ENCODE peak calls at places on chromosomes 11 and 22, in eight cellular contexts. Y is SK-N-SH, M is heart left ventricle, R is cardiac muscle cell, A is Caco-2, J is thoracic aorta, E is tibial artery, I is left ventricle myocardium inferior. U is an unnamed sample.
A peak's percentile ranks its signal among the peaks of the same experiment; 100 is the strongest.

GRCh38 chr11:85114786-85115185 is 512.4 kb downstream of the DLG2 start:
- DNase-seq in E (no peak), I (no peak), J (no peak), Y (no peak), M (no peak), R (no peak), A (no peak), U (no peak)

GRCh38 chr11:33294224-33294623 is 37.0 kb downstream of the HIPK3 start:
- DNase-seq in J (no peak), I (no peak), Y (no peak), R (no peak), M (no peak), A (no peak), E (no peak), U (no peak)

GRCh38 chr11:95512682-95513081 is 276.9 kb downstream of the FAM76B start:
- DNase-seq in M (no peak), J (no peak), A (peak; percentile 70), Y (no peak), E (peak; percentile 80), R (peak; percentile 91), I (peak; percentile 22), U (no peak)

GRCh38 chr11:131875611-131876010 is 505.2 kb downstream of the NTM start:
- DNase-seq in A (no peak), M (no peak), I (no peak), J (no peak), E (no peak), R (peak; percentile 42), Y (no peak), U (no peak)

GRCh38 chr11:83687787-83688186 is 401.6 kb upstream of the CCDC90B start:
- DNase-seq in I (no peak), J (no peak), R (no peak), Y (no peak), M (no peak), A (no peak), E (no peak), U (no peak)

GRCh38 chr11:79174045-79175008 is 266.5 kb downstream of the TENM4 start:
- DNase-seq in R (no peak), E (no peak), I (no peak), M (no peak), Y (no peak), J (no peak), A (no peak), U (no peak)

GRCh38 chr22:33869946-33870345 is 50.3 kb downstream of the LARGE1 start:
- DNase-seq in J (no peak), E (no peak), I (no peak), R (no peak), A (no peak), Y (no peak), M (no peak), U (no peak)

GRCh38 chr11:113350646-113351045 is 36.3 kb downstream of the TTC12 start:
- DNase-seq in I (no peak), J (no peak), A (no peak), R (no peak), E (no peak), Y (no peak), M (no peak), U (no peak)

GRCh38 chr11:59574932-59575904 is 40.4 kb downstream of the OSBP start:
- DNase-seq in I (no peak), J (no peak), Y (no peak), M (no peak), A (no peak), R (no peak), E (no peak), U (no peak)

GRCh38 chr11:86755196-86755595 is 45.1 kb upstream of the PRSS23 start:
- DNase-seq in R (no peak), Y (no peak), M (no peak), E (no peak), I (no peak), J (no peak), A (no peak), U (no peak)
- H3K4me1 ChIP-seq in R (no peaks in the 10 kb centered on the region), Y (no peaks in the 10 kb centered on the region), M (no peaks in the 10 kb centered on the region), E (peaks cover 3% of the 10 kb centered on the region), I (no peaks in the 10 kb centered on the region), J (no peaks in the 10 kb centered on the region), A (peaks cover 17% of the 10 kb centered on the region), U (no peaks in the 10 kb centered on the region)

DNA sequence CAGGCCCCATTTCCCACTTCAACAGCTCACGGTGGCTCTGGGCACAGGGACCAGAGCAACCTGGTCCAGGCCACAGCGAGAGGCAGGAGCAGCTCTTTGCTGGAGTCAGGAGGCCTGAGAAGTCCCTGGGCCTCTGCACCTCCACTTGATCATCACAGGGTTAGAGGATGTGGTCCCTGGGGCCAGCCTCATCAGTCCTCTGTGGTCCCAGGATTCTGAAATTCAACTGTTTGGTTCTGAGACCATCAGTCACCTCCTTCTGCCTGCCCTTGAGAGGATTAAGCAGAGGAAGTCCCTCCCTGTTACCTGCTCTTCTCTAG is 24.9 kb upstream of the CBX7 start:
- DNase-seq in E (no peak), Y (no peak), M (no peak), A (no peak), R (no peak), I (no peak), J (no peak), U (no peak)
- H3K4me1 ChIP-seq in E (peaks cover 36% of the 10 kb centered on the region), Y (no peaks in the 10 kb centered on the region), M (peaks cover 50% of the 10 kb centered on the region), A (peaks cover 49% of the 10 kb centered on the region), R (peaks cover 26% of the 10 kb centered on the region), I (peaks cover 69% of the 10 kb centered on the region), J (peaks cover 28% of the 10 kb centered on the region), U (peaks cover 43% of the 10 kb centered on the region)

GRCh38 chr11:69657911-69658605 is 17.1 kb downstream of the LTO1 start:
- DNase-seq in M (peak; percentile 55), R (peak; percentile 37), J (no peak), E (no peak), A (peak; percentile 91), Y (peak; percentile 38), I (no peak), U (no peak)
- H3K4me1 ChIP-seq in M (no peaks in the 10 kb centered on the region), R (peaks cover 11% of the 10 kb centered on the region), J (no peaks in the 10 kb centered on the region), E (peaks cover 2% of the 10 kb centered on the region), A (peaks cover 42% of the 10 kb centered on the region), Y (no peaks in the 10 kb centered on the region), I (peaks cover 6% of the 10 kb centered on the region), U (peaks cover 14% of the 10 kb centered on the region)

GRCh38 chr11:72732329-72732728 is 19.9 kb downstream of the ARAP1 start:
- DNase-seq in I (no peak), R (no peak), J (no peak), Y (no peak), M (no peak), A (no peak), E (no peak), U (no peak)

GRCh38 chr11:72737341-72737740 is 14.9 kb downstream of the ARAP1 start:
- DNase-seq in J (no peak), M (peak; percentile 10), A (no peak), Y (no peak), E (no peak), R (no peak), I (no peak), U (no peak)

GRCh38 chr11:72736452-72737069 is 15.6 kb downstream of the ARAP1 start:
- DNase-seq in R (peak; percentile 50), J (no peak), A (no peak), M (peak; percentile 82), E (peak; percentile 71), I (peak; percentile 42), Y (no peak), U (peak; percentile 39)

GRCh38 chr11:72738199-72739141 is 13.7 kb downstream of the ARAP1 start:
- DNase-seq in J (no peak), Y (no peak), I (no peak), R (no peak), E (no peak), A (no peak), M (peak; percentile 77), U (peak; percentile 64)

GRCh38 chr11:72735495-72736027 is 16.6 kb downstream of the ARAP1 start:
- DNase-seq in R (peak; percentile 81), E (no peak), Y (peak; percentile 89), J (no peak), I (peak; percentile 57), M (peak; percentile 28), A (peak; percentile 53), U (peak; percentile 79)
- H3K4me1 ChIP-seq in R (peaks cover 44% of the 10 kb centered on the region), E (no peaks in the 10 kb centered on the region), Y (peaks cover 36% of the 10 kb centered on the region), J (peaks cover 10% of the 10 kb centered on the region), I (peaks cover 32% of the 10 kb centered on the region), M (peaks cover 4% of the 10 kb centered on the region), A (peaks cover 13% of the 10 kb centered on the region), U (peaks cover 12% of the 10 kb centered on the region)

GRCh38 chr11:102117472-102118113 is 7.3 kb downstream of the YAP1 start:
- DNase-seq in I (no peak), J (no peak), R (no peak), A (no peak), E (no peak), Y (no peak), M (no peak), U (no peak)
- H3K4me1 ChIP-seq in I (peaks cover 87% of the 10 kb centered on the region), J (peaks cover 36% of the 10 kb centered on the region), R (peaks cover 78% of the 10 kb centered on the region), A (peaks cover 83% of the 10 kb centered on the region), E (peaks cover 63% of the 10 kb centered on the region), Y (no peaks in the 10 kb centered on the region), M (peaks cover 4% of the 10 kb centered on the region), U (peaks cover 5% of the 10 kb centered on the region)

GRCh38 chr11:2386591-2386990 is 9.5 kb downstream of the CD81 start:
- DNase-seq in E (no peak), M (no peak), R (no peak), J (no peak), I (no peak), A (no peak), Y (no peak), U (no peak)
- H3K4me1 ChIP-seq in E (peaks cover 95% of the 10 kb centered on the region), M (peaks cover 76% of the 10 kb centered on the region), R (peaks cover 25% of the 10 kb centered on the region), J (peaks cover 69% of the 10 kb centered on the region), I (peaks cover 100% of the 10 kb centered on the region), A (peaks cover 10% of the 10 kb centered on the region), Y (peaks cover 34% of the 10 kb centered on the region), U (peaks cover 3% of the 10 kb centered on the region)

GRCh38 chr11:10540546-10540914 is 457 bp downstream of the RNF141 start:
- DNase-seq in Y (no peak), R (peak; percentile 49), E (no peak), A (peak; percentile 68), M (no peak), J (no peak), I (no peak), U (peak; percentile 39)

GRCh38 chr11:10534331-10534730 is 6.7 kb downstream of the RNF141 start:
- DNase-seq in I (no peak), Y (no peak), J (no peak), M (no peak), A (no peak), E (no peak), R (no peak), U (no peak)

GRCh38 chr11:10538924-10539323 is 2.1 kb downstream of the RNF141 start:
- DNase-seq in M (no peak), J (no peak), Y (no peak), I (no peak), A (no peak), R (no peak), E (no peak), U (no peak)

GRCh38 chr11:10539339-10539738 is 1.6 kb downstream of the RNF141 start:
- DNase-seq in E (no peak), A (no peak), J (no peak), M (no peak), I (no peak), Y (no peak), R (no peak), U (no peak)

DNA sequence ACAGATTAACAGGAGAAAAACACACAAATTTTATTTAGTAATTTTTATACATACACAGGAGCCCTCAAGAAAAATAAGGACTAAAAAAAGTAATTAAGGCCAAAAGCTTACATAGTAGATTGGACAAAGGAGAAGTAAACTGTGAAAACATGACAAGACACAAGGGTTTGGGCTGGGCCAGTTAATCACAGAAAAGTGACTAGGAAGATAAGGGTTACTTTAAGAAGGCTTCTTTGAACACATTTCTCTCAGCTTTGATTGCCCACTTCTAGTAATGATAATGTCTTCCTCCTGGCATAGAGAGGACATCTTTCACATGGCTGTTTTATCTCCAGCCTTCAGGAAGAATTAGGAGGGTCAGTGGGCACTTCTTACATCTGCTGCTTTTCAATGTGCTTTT is 3.4 kb downstream of the RNF141 start:
- DNase-seq in Y (no peak), R (no peak), I (no peak), J (no peak), A (no peak), M (no peak), E (no peak), U (no peak)
- H3K4me1 ChIP-seq in Y (peaks cover 7% of the 10 kb centered on the region), R (peaks cover 6% of the 10 kb centered on the region), I (peaks cover 23% of the 10 kb centered on the region), J (peaks cover 25% of the 10 kb centered on the region), A (peaks cover 19% of the 10 kb centered on the region), M (no peaks in the 10 kb centered on the region), E (peaks cover 24% of the 10 kb centered on the region), U (no peaks in the 10 kb centered on the region)